ENCODE peak calls at places on chromosome 12, in four cellular contexts. One of them, this sample, is unnamed.

GRCh38 chr12:55725556-55725955 is 3.3 kb downstream of the CD63 start:
- DNase-seq in adrenal gland: no peak
- DNase-seq in activated effector memory CD4-positive, alpha-beta T cell treated with anti-CD3 and anti-CD28 coated beads, Interleukin-2, amount 50 U/mL, for 16 hours: no peak
- DNase-seq in pancreas: no peak
- DNase-seq in this sample: peak

GRCh38 chr12:16467304-16467703 is 119.9 kb downstream of the MGST1 start:
- DNase-seq in adrenal gland: no peak
- DNase-seq in activated effector memory CD4-positive, alpha-beta T cell treated with anti-CD3 and anti-CD28 coated beads, Interleukin-2, amount 50 U/mL, for 16 hours: no peak
- DNase-seq in pancreas: no peak
- DNase-seq in this sample: no peak

GRCh38 chr12:51357374-51358047 is 11.0 kb upstream of the CELA1 start:
- DNase-seq in activated effector memory CD4-positive, alpha-beta T cell treated with anti-CD3 and anti-CD28 coated beads, Interleukin-2, amount 50 U/mL, for 16 hours: no peak
- DNase-seq in pancreas: no peak
- DNase-seq in adrenal gland: no peak
- DNase-seq in this sample: no peak

GRCh38 chr12:56998316-56998715 is 8.0 kb downstream of the ZBTB39 start:
- DNase-seq in pancreas: no peak
- DNase-seq in adrenal gland: no peak
- DNase-seq in activated effector memory CD4-positive, alpha-beta T cell treated with anti-CD3 and anti-CD28 coated beads, Interleukin-2, amount 50 U/mL, for 16 hours: no peak
- DNase-seq in this sample: no peak

GRCh38 chr12:11962795-11963347 is 107.9 kb upstream of the BCL2L14 start:
- DNase-seq in activated effector memory CD4-positive, alpha-beta T cell treated with anti-CD3 and anti-CD28 coated beads, Interleukin-2, amount 50 U/mL, for 16 hours: no peak
- DNase-seq in pancreas: no peak
- DNase-seq in adrenal gland: no peak
- DNase-seq in this sample: no peak

GRCh38 chr12:25835385-25835784 is 123.1 kb upstream of the RASSF8 start:
- DNase-seq in activated effector memory CD4-positive, alpha-beta T cell treated with anti-CD3 and anti-CD28 coated beads, Interleukin-2, amount 50 U/mL, for 16 hours: no peak
- DNase-seq in pancreas: no peak
- DNase-seq in adrenal gland: no peak
- DNase-seq in this sample: no peak

GRCh38 chr12:120639771-120640721 is at the start of gene CABP1:
- DNase-seq in activated effector memory CD4-positive, alpha-beta T cell treated with anti-CD3 and anti-CD28 coated beads, Interleukin-2, amount 50 U/mL, for 16 hours: peak
- DNase-seq in adrenal gland: no peak
- DNase-seq in pancreas: peak
- DNase-seq in this sample: peak

GRCh38 chr12:106981781-106982180 is 5.2 kb downstream of the MTERF2 start:
- DNase-seq in adrenal gland: no peak
- DNase-seq in activated effector memory CD4-positive, alpha-beta T cell treated with anti-CD3 and anti-CD28 coated beads, Interleukin-2, amount 50 U/mL, for 16 hours: no peak
- DNase-seq in pancreas: no peak
- DNase-seq in this sample: no peak

GRCh38 chr12:127903146-127903545 is 363.8 kb upstream of the TMEM132C start:
- DNase-seq in activated effector memory CD4-positive, alpha-beta T cell treated with anti-CD3 and anti-CD28 coated beads, Interleukin-2, amount 50 U/mL, for 16 hours: no peak
- DNase-seq in adrenal gland: no peak
- DNase-seq in pancreas: no peak
- DNase-seq in this sample: no peak

GRCh38 chr12:43338848-43339526 is 213.0 kb downstream of the ADAMTS20 start:
- DNase-seq in adrenal gland: peak
- DNase-seq in pancreas: no peak
- DNase-seq in activated effector memory CD4-positive, alpha-beta T cell treated with anti-CD3 and anti-CD28 coated beads, Interleukin-2, amount 50 U/mL, for 16 hours: no peak
- DNase-seq in this sample: no peak

GRCh38 chr12:630656-631632 is 32.3 kb downstream of the NINJ2 start:
- DNase-seq in pancreas: no peak
- DNase-seq in activated effector memory CD4-positive, alpha-beta T cell treated with anti-CD3 and anti-CD28 coated beads, Interleukin-2, amount 50 U/mL, for 16 hours: peak
- DNase-seq in adrenal gland: peak
- DNase-seq in this sample: peak

GRCh38 chr12:127194176-127194575 is 1072.8 kb upstream of the TMEM132C start:
- DNase-seq in activated effector memory CD4-positive, alpha-beta T cell treated with anti-CD3 and anti-CD28 coated beads, Interleukin-2, amount 50 U/mL, for 16 hours: no peak
- DNase-seq in pancreas: no peak
- DNase-seq in adrenal gland: no peak
- DNase-seq in this sample: no peak

GRCh38 chr12:20097561-20097960 is 270.8 kb upstream of the PDE3A start:
- DNase-seq in activated effector memory CD4-positive, alpha-beta T cell treated with anti-CD3 and anti-CD28 coated beads, Interleukin-2, amount 50 U/mL, for 16 hours: no peak
- DNase-seq in pancreas: no peak
- DNase-seq in adrenal gland: no peak
- DNase-seq in this sample: no peak

GRCh38 chr12:41981758-41982157 is 162.9 kb downstream of the GXYLT1 start:
- DNase-seq in activated effector memory CD4-positive, alpha-beta T cell treated with anti-CD3 and anti-CD28 coated beads, Interleukin-2, amount 50 U/mL, for 16 hours: no peak
- DNase-seq in pancreas: no peak
- DNase-seq in adrenal gland: no peak
- DNase-seq in this sample: no peak

This sample was measured in transverse colon.